ENCODE peak calls at places on chromosome 6, in four cellular contexts. F is neuronal stem cell, B is HepG2, O is colonic mucosa. N is an unnamed sample.
A peak's percentile ranks its signal among the peaks of the same experiment; 100 is the strongest.

GRCh38 chr6:11772109-11772830 is 6.3 kb downstream of the ADTRP start:
- DNase-seq in F (no peak), B (no peak), O (no peak), N (peak; percentile 28)

GRCh38 chr6:1286972-1287600 is 24.8 kb upstream of the FOXQ1 start:
- DNase-seq in F (no peak), B (no peak), O (peak; percentile 68), N (no peak)

GRCh38 chr6:11432713-11433450 is 104.7 kb upstream of the TMEM170B start:
- DNase-seq in F (no peak), B (no peak), O (no peak), N (no peak)

GRCh38 chr6:2797564-2798014 is 32.4 kb downstream of the WRNIP1 start:
- DNase-seq in F (no peak), B (no peak), O (no peak), N (no peak)

GRCh38 chr6:151676460-151676807 is 131.0 kb upstream of the ESR1 start:
- DNase-seq in F (no peak), B (no peak), O (no peak), N (no peak)

GRCh38 chr6:72595812-72596211 is 26.1 kb upstream of the KCNQ5 start:
- DNase-seq in F (no peak), B (no peak), O (no peak), N (no peak)

GRCh38 chr6:16669227-16669626 is 92.0 kb downstream of the ATXN1 start:
- DNase-seq in F (no peak), B (peak; percentile 33), O (no peak), N (no peak)

GRCh38 chr6:143159001-143159400 is 98.3 kb downstream of the AIG1 start:
- DNase-seq in F (no peak), B (no peak), O (no peak), N (no peak)

GRCh38 chr6:17813561-17813960 is 106.8 kb upstream of the NUP153 start:
- DNase-seq in F (no peak), B (no peak), O (no peak), N (no peak)

GRCh38 chr6:49327575-49327974 is 135.5 kb downstream of the MMUT start:
- DNase-seq in F (no peak), B (no peak), O (no peak), N (no peak)

GRCh38 chr6:49336514-49337131 is 126.4 kb downstream of the MMUT start:
- DNase-seq in F (no peak), B (no peak), O (peak; percentile 42), N (no peak)

GRCh38 chr6:49333345-49334120 is 129.5 kb downstream of the MMUT start:
- DNase-seq in F (no peak), B (no peak), O (no peak), N (no peak)

GRCh38 chr6:49328051-49328450 is 135.0 kb downstream of the MMUT start:
- DNase-seq in F (peak; percentile 2), B (no peak), O (no peak), N (no peak)

GRCh38 chr6:49332781-49333180 is 130.3 kb downstream of the MMUT start:
- DNase-seq in F (no peak), B (no peak), O (no peak), N (no peak)
- H3K27me3 ChIP-seq in F (no peaks in the 10 kb centered on the region), B (no peaks in the 10 kb centered on the region), O (no peaks in the 10 kb centered on the region), N (no peaks in the 10 kb centered on the region)

DNA sequence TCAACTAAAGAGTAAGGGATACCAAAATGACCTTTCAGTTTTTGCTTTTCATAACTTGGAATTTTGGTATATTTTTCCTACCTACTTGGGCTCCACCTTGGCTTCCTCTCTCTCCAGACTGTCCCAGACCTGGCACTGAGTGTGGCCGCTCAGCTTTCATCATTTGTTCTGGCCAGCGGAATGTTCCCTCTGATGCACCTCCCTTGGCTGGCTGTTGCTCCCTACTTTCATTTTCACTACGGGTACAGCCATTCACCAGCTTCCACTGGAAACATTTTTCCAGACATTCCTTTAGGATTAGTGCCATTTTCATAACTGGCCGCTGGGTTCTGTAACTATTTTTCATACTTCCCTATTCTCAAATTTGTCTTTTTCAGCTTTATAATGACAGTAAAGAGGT is 487.4 kb downstream of the TENT5A start:
- DNase-seq in F (no peak), B (peak; percentile 7), O (no peak), N (no peak)
- H3K9ac ChIP-seq in F (no peak overlapping the region), B (no peak overlapping the region), O (no peak overlapping the region), N (no peak overlapping the region)

GRCh38 chr6:33779895-33780294 is 9.0 kb downstream of the LEMD2 start:
- DNase-seq in F (no peak), B (no peak), O (no peak), N (no peak)

GRCh38 chr6:33783781-33784520 is 5.0 kb downstream of the LEMD2 start:
- DNase-seq in F (no peak), B (no peak), O (no peak), N (no peak)

GRCh38 chr6:33781105-33781975 is 7.6 kb downstream of the LEMD2 start:
- DNase-seq in F (peak; percentile 71), B (no peak), O (no peak), N (peak; percentile 93)

GRCh38 chr6:33784787-33785186 is 4.1 kb downstream of the LEMD2 start:
- DNase-seq in F (no peak), B (no peak), O (no peak), N (no peak)

GRCh38 chr6:33782561-33782960 is 6.4 kb downstream of the LEMD2 start:
- DNase-seq in F (no peak), B (no peak), O (no peak), N (no peak)
- H3K36me3 ChIP-seq in F (peaks cover 90% of the 10 kb centered on the region), B (peaks cover 31% of the 10 kb centered on the region), O (peaks cover 46% of the 10 kb centered on the region), N (peaks cover 72% of the 10 kb centered on the region)

DNA sequence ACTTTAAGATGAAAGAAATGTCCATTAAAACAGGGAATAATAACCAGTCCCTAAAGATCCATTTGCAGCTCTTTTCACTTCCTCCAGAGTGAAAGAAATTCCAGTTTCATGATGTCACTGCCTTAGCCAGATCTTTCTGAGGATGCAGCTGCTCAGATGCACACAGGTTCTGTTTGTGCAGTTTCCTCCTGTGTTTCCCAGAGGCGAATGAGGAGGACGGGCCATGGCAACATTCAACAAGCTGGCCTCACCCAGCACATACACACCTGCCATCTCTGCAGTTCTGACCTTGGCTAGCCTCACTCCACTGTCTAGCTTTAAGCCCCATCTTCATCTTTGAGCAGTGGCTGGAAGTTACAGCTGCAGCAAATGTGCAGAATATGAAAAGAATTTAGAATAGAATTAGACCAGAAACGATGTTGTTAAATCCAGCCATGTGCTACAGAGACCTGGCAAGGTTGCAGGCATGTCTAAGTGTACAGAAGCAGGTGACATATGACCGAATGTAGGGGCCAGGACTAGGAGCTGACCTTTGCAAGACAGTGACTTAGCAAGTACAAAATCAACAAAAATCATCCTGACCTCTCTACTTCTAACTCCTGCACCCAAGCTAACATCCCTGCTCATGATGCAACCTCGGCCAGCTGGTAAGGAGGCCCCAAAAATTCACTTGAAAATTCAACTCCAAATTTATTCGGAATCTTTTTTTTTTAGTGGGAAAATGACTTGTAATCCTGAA is 35.0 kb downstream of the FAM50B start:
- DNase-seq in F (no peak), B (no peak), O (no peak), N (no peak)
- H3K27me3 ChIP-seq in F (no peaks in the 10 kb centered on the region), B (no peaks in the 10 kb centered on the region), O (no peaks in the 10 kb centered on the region), N (no peaks in the 10 kb centered on the region)

GRCh38 chr6:162468326-162468725 is 259.2 kb downstream of the PRKN start:
- DNase-seq in F (no peak), B (no peak), O (no peak), N (no peak)
- H3K9ac ChIP-seq in F (no peak overlapping the region), B (no peak overlapping the region), O (no peak overlapping the region), N (no peak overlapping the region)

GRCh38 chr6:37319856-37320255 is 33.9 kb upstream of the RNF8 start:
- DNase-seq in F (no peak), B (no peak), O (no peak), N (no peak)
- H3K36me3 ChIP-seq in F (peaks cover 77% of the 10 kb centered on the region), B (peaks cover 26% of the 10 kb centered on the region), O (peaks cover 6% of the 10 kb centered on the region), N (peaks cover 77% of the 10 kb centered on the region)

GRCh38 chr6:89273816-89274215 is 41.3 kb downstream of the GABRR2 start:
- DNase-seq in F (no peak), B (no peak), O (no peak), N (no peak)

GRCh38 chr6:89269981-89270380 is 45.1 kb downstream of the GABRR2 start:
- DNase-seq in F (no peak), B (no peak), O (no peak), N (no peak)

GRCh38 chr6:89268776-89269175 is 46.3 kb downstream of the GABRR2 start:
- DNase-seq in F (no peak), B (no peak), O (no peak), N (no peak)

GRCh38 chr6:89272611-89273010 is 42.5 kb downstream of the GABRR2 start:
- DNase-seq in F (no peak), B (no peak), O (no peak), N (no peak)

DNA sequence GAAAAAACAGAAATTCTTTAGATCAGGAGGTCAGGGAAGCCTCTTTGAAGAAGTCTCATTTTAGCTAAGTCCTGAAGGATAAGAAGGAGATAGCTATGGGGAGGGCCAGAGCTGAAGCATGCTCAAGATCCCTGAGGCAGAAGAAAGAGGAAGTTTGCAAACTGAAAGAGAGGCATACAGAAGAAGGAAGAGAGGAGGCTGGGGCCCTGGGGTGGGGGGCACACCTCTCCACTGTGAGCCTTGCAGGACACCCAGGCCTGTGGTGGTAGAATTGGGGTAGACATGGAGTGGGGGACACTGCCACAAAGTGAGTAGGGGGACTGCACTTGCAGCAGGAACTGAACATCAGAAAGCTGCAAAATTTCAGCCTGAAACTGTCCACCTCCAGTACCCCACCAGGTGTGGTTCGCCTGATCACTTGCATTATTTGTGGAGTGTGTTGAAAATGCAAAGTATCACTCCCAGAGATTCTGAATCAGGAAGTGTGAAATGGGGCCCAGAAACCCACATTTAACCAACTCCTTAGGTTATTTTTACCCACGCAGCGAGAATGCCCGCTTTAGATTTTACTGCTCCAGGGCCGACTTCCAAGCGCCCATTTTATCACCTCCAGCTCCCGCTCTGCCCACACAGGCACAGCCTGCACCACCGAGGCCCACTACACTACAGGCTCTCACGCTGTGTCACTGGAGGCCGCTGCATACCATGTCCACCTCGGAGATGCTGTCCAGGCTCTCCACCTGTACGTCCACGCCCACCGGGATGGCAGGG is 44.0 kb downstream of the GABRR2 start:
- DNase-seq in F (no peak), B (no peak), O (no peak), N (no peak)
- H3K27me3 ChIP-seq in F (no peaks in the 10 kb centered on the region), B (peaks cover 22% of the 10 kb centered on the region), O (no peaks in the 10 kb centered on the region), N (no peaks in the 10 kb centered on the region)

DNA sequence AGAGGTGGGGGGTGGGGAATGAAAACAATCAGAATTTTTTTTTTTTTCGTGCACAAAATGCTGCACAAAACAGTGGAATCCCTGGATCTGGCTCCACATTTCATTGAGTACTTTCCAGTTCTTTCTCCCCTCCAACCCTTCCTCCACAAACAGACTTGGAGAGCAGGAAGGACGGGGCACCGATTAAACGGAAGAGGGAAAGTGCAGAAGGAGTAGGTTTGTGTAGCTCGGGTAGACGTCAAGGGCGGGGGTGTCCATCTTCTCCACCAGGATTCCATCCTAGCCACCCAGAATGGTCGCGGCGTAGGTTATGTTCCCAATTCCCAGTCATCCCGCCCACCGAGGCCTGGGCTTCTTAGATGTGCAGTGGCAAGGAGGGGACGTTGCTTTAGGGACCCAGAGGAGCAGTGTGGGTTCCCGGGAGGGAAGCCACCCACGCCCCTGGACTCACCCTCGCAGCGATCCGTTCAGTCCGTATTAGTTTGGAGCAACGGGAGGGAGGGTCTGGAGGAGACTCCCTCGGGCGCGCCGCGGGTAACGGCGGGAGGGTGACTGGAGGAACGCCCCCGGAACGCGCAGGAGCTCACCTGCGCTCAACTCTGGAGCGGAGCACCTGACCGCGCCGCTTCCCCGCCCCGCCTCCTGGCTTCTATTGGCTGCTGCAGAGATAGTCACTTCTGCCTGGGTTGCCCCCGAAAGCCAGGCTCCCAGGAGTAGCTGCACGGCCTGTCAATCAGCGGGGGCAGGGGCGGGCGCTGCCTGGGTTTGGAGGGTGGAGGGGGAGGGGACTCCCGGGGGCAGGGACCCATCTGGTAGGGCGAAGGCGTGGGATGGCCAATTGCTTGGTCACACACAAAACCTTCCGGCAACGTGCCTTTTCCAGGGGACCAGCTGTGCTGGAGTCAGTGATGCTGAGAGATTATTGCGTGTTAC is at the start of gene ENPP5:
- DNase-seq in F (peak; percentile 76), B (no peak), O (peak; percentile 96), N (peak; percentile 99)
- H3K9ac ChIP-seq in F (peak within 1 kb of the TSS; percentile 68), B (no peak within 1 kb of the TSS), O (peak within 1 kb of the TSS; percentile 77), N (peak within 1 kb of the TSS; percentile 56)